ENCODE peak calls at places on chromosome 7, in four cellular contexts. U is psoas muscle, K is A549, X is stomach. J is an unnamed sample.

GRCh38 chr7:117279931-117280525 is 42.8 kb downstream of the WNT2 start:
- DNase-seq in U (no peak), K (no peak), X (no peak), J (no peak)

GRCh38 chr7:47143344-47143743 is 438.6 kb downstream of the TNS3 start:
- DNase-seq in U (no peak), K (no peak), X (no peak), J (no peak)

GRCh38 chr7:158868754-158869410 is 12.5 kb downstream of the DYNC2I1 start:
- DNase-seq in U (no peak), K (no peak), X (no peak), J (no peak)

GRCh38 chr7:31710171-31710570 is 23.2 kb downstream of the PPP1R17 start:
- DNase-seq in U (no peak), K (no peak), X (no peak), J (no peak)

GRCh38 chr7:33423646-33424020 is 294.3 kb downstream of the BBS9 start:
- DNase-seq in U (no peak), K (peak; percentile 4), X (no peak), J (peak; percentile 61)

GRCh38 chr7:50418934-50419333 is 31.2 kb downstream of the FIGNL1 start:
- DNase-seq in U (no peak), K (no peak), X (no peak), J (no peak)

GRCh38 chr7:133564484-133564883 is 311.6 kb downstream of the EXOC4 start:
- DNase-seq in U (no peak), K (no peak), X (no peak), J (no peak)

GRCh38 chr7:69605070-69605469 is 6.8 kb downstream of the AUTS2 start:
- DNase-seq in U (no peak), K (no peak), X (no peak), J (no peak)

GRCh38 chr7:47893238-47893637 is 55.0 kb downstream of the PKD1L1 start:
- DNase-seq in U (no peak), K (peak; percentile 35), X (no peak), J (no peak)

GRCh38 chr7:121555558-121555957 is 159.4 kb upstream of the FAM3C start:
- DNase-seq in U (no peak), K (no peak), X (no peak), J (no peak)

GRCh38 chr7:66052447-66052846 is 23.2 kb upstream of the ASL start:
- DNase-seq in U (no peak), K (no peak), X (no peak), J (no peak)

GRCh38 chr7:70135656-70136055 is 537.4 kb downstream of the AUTS2 start:
- DNase-seq in U (no peak), K (no peak), X (no peak), J (no peak)

GRCh38 chr7:142614116-142614515 is 135.2 kb upstream of the PRSS1 start:
- DNase-seq in U (no peak), K (no peak), X (no peak), J (no peak)

GRCh38 chr7:108454674-108455523 is 1.3 kb downstream of the NRCAM start:
- DNase-seq in U (no peak), K (peak; percentile 61), X (no peak), J (no peak)

GRCh38 chr7:21753071-21753470 is 192.6 kb downstream of the CDCA7L start:
- DNase-seq in U (no peak), K (no peak), X (no peak), J (no peak)

GRCh38 chr7:92837214-92837749 is 909 bp upstream of the CDK6 start:
- DNase-seq in U (no peak), K (no peak), X (no peak), J (no peak)

GRCh38 chr7:105429746-105430612 is 41.3 kb upstream of the SRPK2 start:
- DNase-seq in U (no peak), K (peak; percentile 66), X (peak; percentile 68), J (no peak)

GRCh38 chr7:142152076-142152475 is 40.6 kb downstream of the MGAM2 start:
- DNase-seq in U (no peak), K (no peak), X (no peak), J (no peak)

GRCh38 chr7:5526190-5527037 is 102.8 kb upstream of the TNRC18 start:
- DNase-seq in U (no peak), K (no peak), X (peak; percentile 60), J (peak; percentile 70)

GRCh38 chr7:84370114-84370513 is 175.5 kb upstream of the SEMA3A start:
- DNase-seq in U (no peak), K (no peak), X (no peak), J (no peak)

GRCh38 chr7:2248984-2249694 is 7.1 kb downstream of the NUDT1 start:
- DNase-seq in U (peak; percentile 70), K (peak; percentile 66), X (no peak), J (no peak)

GRCh38 chr7:55912748-55913158 is 25.5 kb downstream of the ZNF713 start:
- DNase-seq in U (no peak), K (no peak), X (no peak), J (no peak)

GRCh38 chr7:36728143-36728542 is 3.8 kb upstream of the AOAH start:
- DNase-seq in U (no peak), K (no peak), X (no peak), J (no peak)

GRCh38 chr7:140230517-140230861 is 53.7 kb upstream of the KDM7A start:
- DNase-seq in U (peak; percentile 58), K (no peak), X (peak; percentile 62), J (peak; percentile 90)

GRCh38 chr7:132560105-132560504 is 16.2 kb downstream of the PLXNA4 start:
- DNase-seq in U (no peak), K (no peak), X (no peak), J (no peak)

GRCh38 chr7:95687759-95688343 is 84.5 kb upstream of the DYNC1I1 start:
- DNase-seq in U (no peak), K (peak; percentile 33), X (no peak), J (no peak)

GRCh38 chr7:143368387-143368786 is 5.9 kb upstream of the FAM131B start:
- DNase-seq in U (no peak), K (no peak), X (no peak), J (no peak)

GRCh38 chr7:11212080-11212711 is 238.5 kb downstream of the PHF14 start:
- DNase-seq in U (no peak), K (peak; percentile 25), X (peak; percentile 54), J (peak; percentile 66)

GRCh38 chr7:71598553-71598952 is 466.6 kb downstream of the GALNT17 start:
- DNase-seq in U (no peak), K (no peak), X (no peak), J (no peak)

GRCh38 chr7:113548137-113548536 is 370.7 kb downstream of the PPP1R3A start:
- DNase-seq in U (no peak), K (no peak), X (no peak), J (no peak)

GRCh38 chr7:27173412-27174076 is 576 bp downstream of the HOXA10 start:
- DNase-seq in U (no peak), K (no peak), X (peak; percentile 28), J (peak; percentile 70)

GRCh38 chr7:118629898-118630469 is 405.5 kb downstream of the ANKRD7 start:
- DNase-seq in U (no peak), K (no peak), X (no peak), J (no peak)

DNA sequence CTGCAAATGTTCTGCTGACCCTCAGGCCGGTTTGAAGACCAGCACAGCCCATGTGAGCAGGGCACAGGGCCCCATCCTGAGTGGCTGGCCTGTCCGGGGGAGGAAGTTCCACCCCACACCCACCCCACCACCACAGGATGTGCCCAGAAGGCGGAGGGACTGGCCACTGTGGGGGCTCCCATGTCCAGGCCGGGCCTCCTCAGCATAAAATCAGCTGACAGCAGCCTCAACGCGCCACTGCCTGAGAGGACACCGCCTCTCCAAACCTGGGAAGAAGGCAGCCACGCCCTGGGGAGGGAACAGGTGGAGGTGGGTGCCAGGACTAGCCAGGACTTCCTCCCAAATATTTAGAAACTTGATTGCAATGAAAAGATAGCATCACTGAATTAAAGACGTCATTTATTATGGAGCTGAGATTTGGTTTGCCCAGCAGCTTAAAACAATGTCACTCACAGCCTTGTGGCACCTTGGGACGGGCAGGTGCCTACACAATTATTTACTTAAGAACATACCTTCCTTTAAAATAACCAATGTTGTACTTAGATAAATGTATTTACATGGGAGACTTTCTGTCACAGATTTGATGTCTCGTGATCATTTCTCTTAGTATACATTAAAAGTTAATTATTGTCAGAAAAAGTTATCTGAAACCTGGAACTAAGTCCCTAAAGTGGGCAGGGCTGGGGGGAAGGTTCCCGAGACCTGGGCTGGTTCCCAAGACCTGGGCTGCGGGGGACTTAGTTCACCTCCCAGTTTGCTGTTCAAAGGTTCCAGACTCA is 27.3 kb upstream of the FAM20C start:
- DNase-seq in U (no peak), K (no peak), X (peak; percentile 82), J (no peak)
- H3K4me1 ChIP-seq in U (peaks cover 7% of the 10 kb centered on the region), K (no peaks in the 10 kb centered on the region), X (peaks cover 31% of the 10 kb centered on the region), J (peaks cover 18% of the 10 kb centered on the region)

GRCh38 chr7:150406565-150407421 is 27.7 kb downstream of the ZNF775 start:
- DNase-seq in U (no peak), K (no peak), X (no peak), J (no peak)
- TF ChIP-seq CTCF in U (no peak), K (no peak), X (no peak), J (no peak)

GRCh38 chr7:94352854-94353253 is 41.8 kb upstream of the COL1A2 start:
- DNase-seq in U (no peak), K (no peak), X (no peak), J (no peak)

GRCh38 chr7:94354950-94355349 is 39.7 kb upstream of the COL1A2 start:
- DNase-seq in U (no peak), K (no peak), X (no peak), J (no peak)

GRCh38 chr7:94351703-94352102 is 43.0 kb upstream of the COL1A2 start:
- DNase-seq in U (no peak), K (no peak), X (no peak), J (no peak)

GRCh38 chr7:94357076-94357475 is 37.6 kb upstream of the COL1A2 start:
- DNase-seq in U (no peak), K (no peak), X (no peak), J (no peak)

GRCh38 chr7:94355389-94355788 is 39.3 kb upstream of the COL1A2 start:
- DNase-seq in U (no peak), K (no peak), X (no peak), J (no peak)
- H3K9me3 ChIP-seq in U (no peaks in the 10 kb centered on the region), K (no peaks in the 10 kb centered on the region), X (no peaks in the 10 kb centered on the region), J (no peaks in the 10 kb centered on the region)

GRCh38 chr7:130896051-130896881 is 162.3 kb upstream of the KLF14 start:
- DNase-seq in U (no peak), K (no peak), X (no peak), J (no peak)
- H3K4me1 ChIP-seq in U (peaks cover 89% of the 10 kb centered on the region), K (peaks cover 97% of the 10 kb centered on the region), X (peaks cover 90% of the 10 kb centered on the region), J (peaks cover 74% of the 10 kb centered on the region)

DNA sequence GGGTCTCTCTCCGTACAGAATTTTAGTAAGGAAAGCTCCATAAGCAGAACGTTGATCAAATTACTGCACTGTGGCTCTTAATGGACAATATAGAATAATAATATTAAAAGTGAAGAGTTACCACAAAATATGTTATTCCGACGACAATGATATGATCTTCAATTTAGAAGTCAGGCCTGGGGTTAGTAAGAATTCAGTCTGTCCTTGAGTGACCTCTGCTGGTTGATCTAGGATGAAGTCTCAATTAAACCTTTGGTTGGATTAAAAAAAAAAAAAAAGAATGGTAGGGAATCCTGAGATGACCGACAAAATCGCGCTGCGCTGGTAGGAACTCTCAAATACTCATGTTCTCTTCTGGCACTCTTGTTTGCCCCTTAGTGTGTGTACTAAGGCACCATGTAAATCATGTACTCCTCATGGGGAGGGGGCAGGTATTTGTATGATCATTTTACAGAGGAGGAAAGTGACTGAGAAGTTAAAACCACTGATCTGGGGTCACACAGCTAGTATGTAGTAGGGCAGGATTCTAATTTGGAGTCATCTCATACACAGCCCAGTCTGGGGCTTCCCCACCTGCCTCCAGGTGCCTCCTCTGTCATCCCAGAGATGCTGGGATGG is 161.3 kb upstream of the NPVF start:
- DNase-seq in U (no peak), K (peak; percentile 38), X (no peak), J (peak; percentile 73)
- TF ChIP-seq CTCF in U (peak; percentile 31), K (peak; percentile 59), X (no peak), J (no peak)

GRCh38 chr7:15280078-15280734 is 281.6 kb downstream of the AGMO start:
- DNase-seq in U (no peak), K (no peak), X (no peak), J (no peak)
- H3K9me3 ChIP-seq in U (peaks cover 22% of the 10 kb centered on the region), K (peaks cover 17% of the 10 kb centered on the region), X (peaks cover 56% of the 10 kb centered on the region), J (peaks cover 17% of the 10 kb centered on the region)

J was measured in mucosa of descending colon.